ENCODE peak calls at places on chromosome 9, in nine cellular contexts. One of them, this sample, is unnamed.

GRCh38 chr9:121023064-121023463 is 27.0 kb downstream of the C5 start:
- DNase-seq in stimulated activated CD8-positive, alpha-beta memory T cell treated with anti-CD3 and anti-CD28 coated beads, Interleukin-12 subunit alpha, Interleukin-12 subunit beta, amount 100 ng/mL, for 1 hour: no peak
- DNase-seq in M059J: peak; percentile 15
- DNase-seq in activated T-cell treated with anti-CD3 and anti-CD28 coated beads, Interleukin-2, amount 50 U/mL, for 72 hours: no peak
- DNase-seq in HTR-8/SVneo: no peak
- DNase-seq in SW 1271: no peak
- DNase-seq in activated naive CD8-positive, alpha-beta T cell treated with anti-CD3 and anti-CD28 coated beads, Interleukin-2, amount 10 ng/mL, durations not matched to agents 7 days and 5 days: no peak
- DNase-seq in NCI-H1105: no peak
- DNase-seq in substantia nigra: no peak
- DNase-seq in this sample: no peak

GRCh38 chr9:134778841-134779411 is 101.7 kb upstream of the FCN2 start:
- DNase-seq in stimulated activated CD8-positive, alpha-beta memory T cell treated with anti-CD3 and anti-CD28 coated beads, Interleukin-12 subunit alpha, Interleukin-12 subunit beta, amount 100 ng/mL, for 1 hour: no peak
- DNase-seq in M059J: peak; percentile 33
- DNase-seq in activated T-cell treated with anti-CD3 and anti-CD28 coated beads, Interleukin-2, amount 50 U/mL, for 72 hours: no peak
- DNase-seq in HTR-8/SVneo: peak; percentile 42
- DNase-seq in SW 1271: no peak
- DNase-seq in activated naive CD8-positive, alpha-beta T cell treated with anti-CD3 and anti-CD28 coated beads, Interleukin-2, amount 10 ng/mL, durations not matched to agents 7 days and 5 days: no peak
- DNase-seq in NCI-H1105: no peak
- DNase-seq in substantia nigra: peak; percentile 43
- DNase-seq in this sample: peak; percentile 58

GRCh38 chr9:92278117-92278516 is 15.4 kb downstream of the IARS1 start:
- DNase-seq in stimulated activated CD8-positive, alpha-beta memory T cell treated with anti-CD3 and anti-CD28 coated beads, Interleukin-12 subunit alpha, Interleukin-12 subunit beta, amount 100 ng/mL, for 1 hour: no peak
- DNase-seq in M059J: peak; percentile 54
- DNase-seq in activated T-cell treated with anti-CD3 and anti-CD28 coated beads, Interleukin-2, amount 50 U/mL, for 72 hours: no peak
- DNase-seq in HTR-8/SVneo: no peak
- DNase-seq in SW 1271: no peak
- DNase-seq in activated naive CD8-positive, alpha-beta T cell treated with anti-CD3 and anti-CD28 coated beads, Interleukin-2, amount 10 ng/mL, durations not matched to agents 7 days and 5 days: no peak
- DNase-seq in NCI-H1105: no peak
- DNase-seq in substantia nigra: no peak
- DNase-seq in this sample: peak; percentile 15

GRCh38 chr9:6552738-6553121 is 92.8 kb downstream of the GLDC start:
- DNase-seq in stimulated activated CD8-positive, alpha-beta memory T cell treated with anti-CD3 and anti-CD28 coated beads, Interleukin-12 subunit alpha, Interleukin-12 subunit beta, amount 100 ng/mL, for 1 hour: no peak
- DNase-seq in M059J: peak; percentile 55
- DNase-seq in activated T-cell treated with anti-CD3 and anti-CD28 coated beads, Interleukin-2, amount 50 U/mL, for 72 hours: no peak
- DNase-seq in HTR-8/SVneo: no peak
- DNase-seq in SW 1271: no peak
- DNase-seq in activated naive CD8-positive, alpha-beta T cell treated with anti-CD3 and anti-CD28 coated beads, Interleukin-2, amount 10 ng/mL, durations not matched to agents 7 days and 5 days: no peak
- DNase-seq in NCI-H1105: no peak
- DNase-seq in substantia nigra: no peak
- DNase-seq in this sample: peak; percentile 78

GRCh38 chr9:137212520-137212919 is 7.0 kb downstream of the NDOR1 start:
- DNase-seq in stimulated activated CD8-positive, alpha-beta memory T cell treated with anti-CD3 and anti-CD28 coated beads, Interleukin-12 subunit alpha, Interleukin-12 subunit beta, amount 100 ng/mL, for 1 hour: no peak
- DNase-seq in M059J: no peak
- DNase-seq in activated T-cell treated with anti-CD3 and anti-CD28 coated beads, Interleukin-2, amount 50 U/mL, for 72 hours: no peak
- DNase-seq in HTR-8/SVneo: no peak
- DNase-seq in SW 1271: no peak
- DNase-seq in activated naive CD8-positive, alpha-beta T cell treated with anti-CD3 and anti-CD28 coated beads, Interleukin-2, amount 10 ng/mL, durations not matched to agents 7 days and 5 days: no peak
- DNase-seq in NCI-H1105: no peak
- DNase-seq in substantia nigra: no peak
- DNase-seq in this sample: no peak

GRCh38 chr9:86768020-86768419 is 179.3 kb downstream of the GAS1 start:
- DNase-seq in stimulated activated CD8-positive, alpha-beta memory T cell treated with anti-CD3 and anti-CD28 coated beads, Interleukin-12 subunit alpha, Interleukin-12 subunit beta, amount 100 ng/mL, for 1 hour: no peak
- DNase-seq in M059J: peak; percentile 15
- DNase-seq in activated T-cell treated with anti-CD3 and anti-CD28 coated beads, Interleukin-2, amount 50 U/mL, for 72 hours: no peak
- DNase-seq in HTR-8/SVneo: no peak
- DNase-seq in SW 1271: no peak
- DNase-seq in activated naive CD8-positive, alpha-beta T cell treated with anti-CD3 and anti-CD28 coated beads, Interleukin-2, amount 10 ng/mL, durations not matched to agents 7 days and 5 days: no peak
- DNase-seq in NCI-H1105: no peak
- DNase-seq in substantia nigra: no peak
- DNase-seq in this sample: no peak

GRCh38 chr9:125190371-125190801 is 783 bp upstream of the PPP6C start:
- DNase-seq in stimulated activated CD8-positive, alpha-beta memory T cell treated with anti-CD3 and anti-CD28 coated beads, Interleukin-12 subunit alpha, Interleukin-12 subunit beta, amount 100 ng/mL, for 1 hour: no peak
- DNase-seq in M059J: no peak
- DNase-seq in activated T-cell treated with anti-CD3 and anti-CD28 coated beads, Interleukin-2, amount 50 U/mL, for 72 hours: peak; percentile 21
- DNase-seq in HTR-8/SVneo: no peak
- DNase-seq in SW 1271: no peak
- DNase-seq in activated naive CD8-positive, alpha-beta T cell treated with anti-CD3 and anti-CD28 coated beads, Interleukin-2, amount 10 ng/mL, durations not matched to agents 7 days and 5 days: peak; percentile 45
- DNase-seq in NCI-H1105: no peak
- DNase-seq in substantia nigra: no peak
- DNase-seq in this sample: no peak

GRCh38 chr9:75504721-75505120 is 385.8 kb upstream of the PCSK5 start:
- DNase-seq in stimulated activated CD8-positive, alpha-beta memory T cell treated with anti-CD3 and anti-CD28 coated beads, Interleukin-12 subunit alpha, Interleukin-12 subunit beta, amount 100 ng/mL, for 1 hour: no peak
- DNase-seq in M059J: no peak
- DNase-seq in activated T-cell treated with anti-CD3 and anti-CD28 coated beads, Interleukin-2, amount 50 U/mL, for 72 hours: no peak
- DNase-seq in HTR-8/SVneo: no peak
- DNase-seq in SW 1271: no peak
- DNase-seq in activated naive CD8-positive, alpha-beta T cell treated with anti-CD3 and anti-CD28 coated beads, Interleukin-2, amount 10 ng/mL, durations not matched to agents 7 days and 5 days: no peak
- DNase-seq in NCI-H1105: no peak
- DNase-seq in substantia nigra: no peak
- DNase-seq in this sample: no peak

GRCh38 chr9:127059030-127059429 is 63.4 kb downstream of the ANGPTL2 start:
- DNase-seq in stimulated activated CD8-positive, alpha-beta memory T cell treated with anti-CD3 and anti-CD28 coated beads, Interleukin-12 subunit alpha, Interleukin-12 subunit beta, amount 100 ng/mL, for 1 hour: no peak
- DNase-seq in M059J: no peak
- DNase-seq in activated T-cell treated with anti-CD3 and anti-CD28 coated beads, Interleukin-2, amount 50 U/mL, for 72 hours: no peak
- DNase-seq in HTR-8/SVneo: no peak
- DNase-seq in SW 1271: no peak
- DNase-seq in activated naive CD8-positive, alpha-beta T cell treated with anti-CD3 and anti-CD28 coated beads, Interleukin-2, amount 10 ng/mL, durations not matched to agents 7 days and 5 days: no peak
- DNase-seq in NCI-H1105: no peak
- DNase-seq in substantia nigra: no peak
- DNase-seq in this sample: no peak

GRCh38 chr9:74824654-74825053 is 63.1 kb downstream of the TRPM6 start:
- DNase-seq in stimulated activated CD8-positive, alpha-beta memory T cell treated with anti-CD3 and anti-CD28 coated beads, Interleukin-12 subunit alpha, Interleukin-12 subunit beta, amount 100 ng/mL, for 1 hour: no peak
- DNase-seq in M059J: peak; percentile 83
- DNase-seq in activated T-cell treated with anti-CD3 and anti-CD28 coated beads, Interleukin-2, amount 50 U/mL, for 72 hours: no peak
- DNase-seq in HTR-8/SVneo: peak; percentile 5
- DNase-seq in SW 1271: no peak
- DNase-seq in activated naive CD8-positive, alpha-beta T cell treated with anti-CD3 and anti-CD28 coated beads, Interleukin-2, amount 10 ng/mL, durations not matched to agents 7 days and 5 days: no peak
- DNase-seq in NCI-H1105: no peak
- DNase-seq in substantia nigra: no peak
- DNase-seq in this sample: peak; percentile 34

GRCh38 chr9:93586290-93587057 is 10.1 kb downstream of the PHF2 start:
- DNase-seq in stimulated activated CD8-positive, alpha-beta memory T cell treated with anti-CD3 and anti-CD28 coated beads, Interleukin-12 subunit alpha, Interleukin-12 subunit beta, amount 100 ng/mL, for 1 hour: no peak
- DNase-seq in M059J: no peak
- DNase-seq in activated T-cell treated with anti-CD3 and anti-CD28 coated beads, Interleukin-2, amount 50 U/mL, for 72 hours: no peak
- DNase-seq in HTR-8/SVneo: no peak
- DNase-seq in SW 1271: no peak
- DNase-seq in activated naive CD8-positive, alpha-beta T cell treated with anti-CD3 and anti-CD28 coated beads, Interleukin-2, amount 10 ng/mL, durations not matched to agents 7 days and 5 days: peak; percentile 12
- DNase-seq in NCI-H1105: no peak
- DNase-seq in substantia nigra: no peak
- DNase-seq in this sample: no peak

GRCh38 chr9:113958556-113958955 is 82.4 kb downstream of the ZNF618 start:
- DNase-seq in stimulated activated CD8-positive, alpha-beta memory T cell treated with anti-CD3 and anti-CD28 coated beads, Interleukin-12 subunit alpha, Interleukin-12 subunit beta, amount 100 ng/mL, for 1 hour: no peak
- DNase-seq in M059J: peak; percentile 52
- DNase-seq in activated T-cell treated with anti-CD3 and anti-CD28 coated beads, Interleukin-2, amount 50 U/mL, for 72 hours: no peak
- DNase-seq in HTR-8/SVneo: no peak
- DNase-seq in SW 1271: no peak
- DNase-seq in activated naive CD8-positive, alpha-beta T cell treated with anti-CD3 and anti-CD28 coated beads, Interleukin-2, amount 10 ng/mL, durations not matched to agents 7 days and 5 days: no peak
- DNase-seq in NCI-H1105: no peak
- DNase-seq in substantia nigra: no peak
- DNase-seq in this sample: no peak

GRCh38 chr9:133939386-133939785 is 52.7 kb downstream of the VAV2 start:
- DNase-seq in stimulated activated CD8-positive, alpha-beta memory T cell treated with anti-CD3 and anti-CD28 coated beads, Interleukin-12 subunit alpha, Interleukin-12 subunit beta, amount 100 ng/mL, for 1 hour: no peak
- DNase-seq in M059J: no peak
- DNase-seq in activated T-cell treated with anti-CD3 and anti-CD28 coated beads, Interleukin-2, amount 50 U/mL, for 72 hours: no peak
- DNase-seq in HTR-8/SVneo: no peak
- DNase-seq in SW 1271: no peak
- DNase-seq in activated naive CD8-positive, alpha-beta T cell treated with anti-CD3 and anti-CD28 coated beads, Interleukin-2, amount 10 ng/mL, durations not matched to agents 7 days and 5 days: no peak
- DNase-seq in NCI-H1105: no peak
- DNase-seq in substantia nigra: no peak
- DNase-seq in this sample: no peak

GRCh38 chr9:32423371-32423770 is 38.9 kb downstream of the ACO1 start:
- DNase-seq in stimulated activated CD8-positive, alpha-beta memory T cell treated with anti-CD3 and anti-CD28 coated beads, Interleukin-12 subunit alpha, Interleukin-12 subunit beta, amount 100 ng/mL, for 1 hour: no peak
- DNase-seq in M059J: peak; percentile 92
- DNase-seq in activated T-cell treated with anti-CD3 and anti-CD28 coated beads, Interleukin-2, amount 50 U/mL, for 72 hours: no peak
- DNase-seq in HTR-8/SVneo: no peak
- DNase-seq in SW 1271: no peak
- DNase-seq in activated naive CD8-positive, alpha-beta T cell treated with anti-CD3 and anti-CD28 coated beads, Interleukin-2, amount 10 ng/mL, durations not matched to agents 7 days and 5 days: no peak
- DNase-seq in NCI-H1105: no peak
- DNase-seq in substantia nigra: no peak
- DNase-seq in this sample: peak; percentile 56

GRCh38 chr9:124291801-124292396 is 34.1 kb downstream of the NEK6 start:
- DNase-seq in stimulated activated CD8-positive, alpha-beta memory T cell treated with anti-CD3 and anti-CD28 coated beads, Interleukin-12 subunit alpha, Interleukin-12 subunit beta, amount 100 ng/mL, for 1 hour: peak; percentile 11
- DNase-seq in M059J: peak; percentile 50
- DNase-seq in activated T-cell treated with anti-CD3 and anti-CD28 coated beads, Interleukin-2, amount 50 U/mL, for 72 hours: peak; percentile 51
- DNase-seq in HTR-8/SVneo: no peak
- DNase-seq in SW 1271: no peak
- DNase-seq in activated naive CD8-positive, alpha-beta T cell treated with anti-CD3 and anti-CD28 coated beads, Interleukin-2, amount 10 ng/mL, durations not matched to agents 7 days and 5 days: peak; percentile 61
- DNase-seq in NCI-H1105: no peak
- DNase-seq in substantia nigra: peak; percentile 47
- DNase-seq in this sample: no peak

GRCh38 chr9:33517373-33517772 is 6.7 kb upstream of the ANKRD18B start:
- DNase-seq in stimulated activated CD8-positive, alpha-beta memory T cell treated with anti-CD3 and anti-CD28 coated beads, Interleukin-12 subunit alpha, Interleukin-12 subunit beta, amount 100 ng/mL, for 1 hour: no peak
- DNase-seq in M059J: peak; percentile 75
- DNase-seq in activated T-cell treated with anti-CD3 and anti-CD28 coated beads, Interleukin-2, amount 50 U/mL, for 72 hours: no peak
- DNase-seq in HTR-8/SVneo: peak; percentile 15
- DNase-seq in SW 1271: peak; percentile 7
- DNase-seq in activated naive CD8-positive, alpha-beta T cell treated with anti-CD3 and anti-CD28 coated beads, Interleukin-2, amount 10 ng/mL, durations not matched to agents 7 days and 5 days: no peak
- DNase-seq in NCI-H1105: no peak
- DNase-seq in substantia nigra: no peak
- DNase-seq in this sample: peak; percentile 47